ENCODE peak calls at places on chromosomes 7 and 10, in six cellular contexts. B, S, Z, I, P and J are unnamed samples.

GRCh38 chr10:129770286-129770685 is 193.8 kb downstream of the EBF3 start:
- DNase-seq in B (no peak), S (no peak), Z (no peak), I (peak), P (peak), J (no peak)

GRCh38 chr7:105787793-105788192 is 88.6 kb downstream of the ATXN7L1 start:
- DNase-seq in B (no peak), S (no peak), Z (no peak), I (no peak), P (no peak), J (no peak)

GRCh38 chr7:77697535-77697831 is 1.2 kb downstream of the RSBN1L start:
- DNase-seq in B (no peak), S (no peak), Z (no peak), I (no peak), P (peak), J (peak)

GRCh38 chr7:151129141-151129835 is 38.2 kb downstream of the GBX1 start:
- DNase-seq in B (no peak), S (no peak), Z (no peak), I (no peak), P (no peak), J (no peak)

GRCh38 chr10:133309111-133309719 is 501 bp downstream of the ZNF511 start:
- DNase-seq in B (peak), S (peak), Z (peak), I (peak), P (peak), J (peak)

GRCh38 chr10:26696786-26697162 is 727 bp upstream of the PDSS1 start:
- DNase-seq in B (no peak), S (no peak), Z (peak), I (no peak), P (no peak), J (no peak)

GRCh38 chr7:73830872-73831655 is at the start of gene CLDN4:
- DNase-seq in B (no peak), S (no peak), Z (peak), I (no peak), P (peak), J (no peak)

GRCh38 chr7:93161181-93161762 is 13.1 kb upstream of the SAMD9L start:
- DNase-seq in B (no peak), S (no peak), Z (no peak), I (no peak), P (no peak), J (no peak)

GRCh38 chr7:132359746-132360145 is 216.5 kb downstream of the PLXNA4 start:
- DNase-seq in B (no peak), S (no peak), Z (no peak), I (no peak), P (no peak), J (no peak)

GRCh38 chr10:48215148-48215982 is 59.1 kb downstream of the FRMPD2 start:
- DNase-seq in B (peak), S (peak), Z (peak), I (peak), P (no peak), J (peak)

GRCh38 chr10:75663947-75664664 is 232.7 kb downstream of the LRMDA start:
- DNase-seq in B (no peak), S (no peak), Z (no peak), I (no peak), P (no peak), J (no peak)

GRCh38 chr10:128864554-128865300 is 602.3 kb upstream of the MGMT start:
- DNase-seq in B (no peak), S (no peak), Z (no peak), I (no peak), P (no peak), J (no peak)

GRCh38 chr10:90652519-90652918 is 205.3 kb downstream of the HTR7 start:
- DNase-seq in B (peak), S (no peak), Z (peak), I (no peak), P (no peak), J (peak)

GRCh38 chr10:125694874-125695273 is 11.9 kb upstream of the TEX36 start:
- DNase-seq in B (no peak), S (no peak), Z (no peak), I (no peak), P (no peak), J (no peak)

GRCh38 chr7:129482781-129483180 is 19.6 kb upstream of the SMKR1 start:
- DNase-seq in B (no peak), S (no peak), Z (no peak), I (no peak), P (no peak), J (no peak)

GRCh38 chr7:119733480-119733879 is 539.5 kb upstream of the KCND2 start:
- DNase-seq in B (peak), S (no peak), Z (no peak), I (no peak), P (no peak), J (no peak)

GRCh38 chr7:115707684-115708341 is 322.8 kb downstream of the TFEC start:
- DNase-seq in B (no peak), S (no peak), Z (no peak), I (no peak), P (no peak), J (no peak)

GRCh38 chr7:112550468-112551060 is 69.8 kb downstream of the LSMEM1 start:
- DNase-seq in B (peak), S (peak), Z (peak), I (no peak), P (no peak), J (peak)

DNA sequence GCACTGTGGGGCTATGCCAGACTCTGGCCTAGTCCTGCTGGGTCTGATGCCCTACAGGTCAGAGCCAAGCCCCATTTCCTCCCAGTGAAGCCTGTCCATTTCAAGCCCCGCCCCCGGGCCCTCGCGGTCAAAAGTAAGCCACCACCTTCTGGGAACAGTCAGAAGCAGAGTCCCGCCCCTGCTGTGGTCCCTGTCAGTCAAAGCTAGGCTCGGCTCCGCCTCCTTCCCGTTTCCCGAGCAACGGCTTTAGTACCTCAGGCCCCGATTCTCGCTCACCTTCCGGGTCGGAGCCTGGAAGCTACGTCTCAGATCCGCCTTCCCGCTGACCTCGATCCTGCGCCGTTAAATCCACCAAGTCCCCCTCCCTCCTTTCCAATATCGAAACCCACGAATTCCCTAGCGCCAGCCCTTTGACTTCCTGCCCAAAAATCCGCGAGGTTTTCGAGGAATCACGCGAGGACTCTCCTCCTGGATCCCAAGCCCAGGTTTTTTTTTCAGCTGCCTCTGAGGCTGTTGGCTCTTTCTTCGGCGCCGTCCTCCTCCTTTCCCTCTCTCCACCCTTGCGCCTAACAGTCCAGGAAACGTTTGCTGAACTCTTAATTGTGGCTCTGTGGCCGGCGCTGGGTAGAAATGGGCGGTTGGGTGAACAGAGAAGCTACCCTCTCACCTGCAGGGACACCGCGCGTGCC is 11.8 kb downstream of the SFXN3 start:
- DNase-seq in B (peak), S (peak), Z (peak), I (peak), P (peak), J (peak)
- TF ChIP-seq CTCF in B (no peak), S (no peak), Z (no peak), I (no peak), P (no peak), J (no peak)

GRCh38 chr10:34305189-34305588 is 509.9 kb downstream of the PARD3 start:
- DNase-seq in B (peak), S (peak), Z (no peak), I (no peak), P (peak), J (peak)
- TF ChIP-seq CTCF in B (no peak), S (no peak), Z (peak), I (no peak), P (peak), J (no peak)

DNA sequence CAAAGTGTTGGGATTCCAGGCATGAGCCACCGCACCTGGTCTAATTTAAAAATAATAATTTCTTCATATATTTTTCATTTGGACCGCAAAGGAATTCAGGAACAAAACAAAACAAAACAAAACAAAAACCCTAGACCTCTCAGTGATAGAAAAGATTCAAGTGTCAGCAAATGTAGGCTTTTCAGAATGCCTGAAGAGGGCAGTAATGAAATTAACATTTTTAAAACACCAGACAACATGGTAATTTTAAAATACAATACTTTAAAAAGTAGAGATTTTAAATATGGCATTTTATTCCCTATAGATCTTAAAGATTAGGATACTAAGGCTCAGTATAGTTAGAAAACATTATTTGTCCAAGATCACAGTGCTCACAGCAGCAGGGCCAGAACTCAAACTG is 36.6 kb downstream of the DNMBP start:
- DNase-seq in B (no peak), S (no peak), Z (no peak), I (no peak), P (no peak), J (no peak)
- TF ChIP-seq CTCF in B (peak), S (no peak), Z (peak), I (peak), P (peak), J (no peak)

GRCh38 chr10:94314913-94315545 is 47.7 kb downstream of the NOC3L start:
- DNase-seq in B (no peak), S (no peak), Z (no peak), I (no peak), P (no peak), J (no peak)
- TF ChIP-seq CTCF in B (no peak), S (no peak), Z (no peak), I (no peak), P (no peak), J (no peak)

GRCh38 chr7:43761919-43762318 is 3.4 kb downstream of the BLVRA start:
- DNase-seq in B (no peak), S (no peak), Z (no peak), I (no peak), P (no peak), J (no peak)

GRCh38 chr7:43761382-43761781 is 2.9 kb downstream of the BLVRA start:
- DNase-seq in B (no peak), S (no peak), Z (no peak), I (no peak), P (no peak), J (no peak)

GRCh38 chr7:43764039-43764789 is 5.7 kb downstream of the BLVRA start:
- DNase-seq in B (peak), S (peak), Z (no peak), I (no peak), P (peak), J (peak)

GRCh38 chr7:43764807-43765491 is 6.5 kb downstream of the BLVRA start:
- DNase-seq in B (no peak), S (no peak), Z (no peak), I (no peak), P (no peak), J (no peak)

DNA sequence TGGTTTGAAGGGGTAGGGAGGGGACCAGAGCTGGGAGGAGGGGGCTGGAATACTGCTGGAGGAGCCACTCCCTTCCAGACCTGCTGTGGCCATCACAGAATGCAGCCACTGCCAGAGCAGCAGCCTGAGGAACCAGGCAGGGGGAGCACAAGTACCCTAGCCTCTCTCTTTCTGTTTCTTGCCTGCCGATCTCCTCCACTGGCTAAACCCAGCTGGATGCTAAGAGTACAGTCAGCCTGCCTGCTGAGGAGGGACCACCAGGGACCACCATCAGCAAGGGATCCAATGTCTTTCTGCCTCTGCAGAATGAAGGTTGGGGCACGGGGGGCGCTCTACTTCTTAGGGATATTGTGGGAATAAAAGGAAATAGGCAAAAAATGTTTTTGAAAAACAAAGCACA is 4.7 kb downstream of the BLVRA start:
- DNase-seq in B (peak), S (no peak), Z (no peak), I (no peak), P (no peak), J (no peak)
- TF ChIP-seq CTCF in B (no peak), S (no peak), Z (no peak), I (no peak), P (no peak), J (no peak)